ENCODE peak calls at places on chromosomes 16 and 17, in five cellular contexts. One of them, this sample, is unnamed.

GRCh38 chr16:20774703-20775362 is 11.0 kb downstream of the ACSM3 start:
- DNase-seq in vagina: no peak
- DNase-seq in IMR-90: peak; percentile 53
- DNase-seq in adrenal gland: peak; percentile 82
- DNase-seq in gastrocnemius medialis: no peak
- DNase-seq in this sample: peak; percentile 70

GRCh38 chr17:3958200-3958599 is 6.0 kb downstream of the ATP2A3 start:
- DNase-seq in adrenal gland: no peak
- DNase-seq in gastrocnemius medialis: no peak
- DNase-seq in vagina: no peak
- DNase-seq in IMR-90: no peak
- DNase-seq in this sample: no peak

GRCh38 chr17:43720311-43721060 is 38.1 kb downstream of the SOST start:
- DNase-seq in adrenal gland: peak; percentile 79
- DNase-seq in gastrocnemius medialis: peak; percentile 48
- DNase-seq in vagina: no peak
- DNase-seq in IMR-90: peak; percentile 43
- DNase-seq in this sample: peak; percentile 84

GRCh38 chr16:75193265-75193650 is 13.7 kb downstream of the CTRB2 start:
- DNase-seq in gastrocnemius medialis: no peak
- DNase-seq in adrenal gland: no peak
- DNase-seq in IMR-90: no peak
- DNase-seq in vagina: peak; percentile 19
- DNase-seq in this sample: no peak

GRCh38 chr17:1467258-1467657 is 11.2 kb upstream of the CRK start:
- DNase-seq in adrenal gland: no peak
- DNase-seq in IMR-90: no peak
- DNase-seq in vagina: no peak
- DNase-seq in gastrocnemius medialis: no peak
- DNase-seq in this sample: no peak

GRCh38 chr17:72666519-72666874 is 426.0 kb downstream of the SLC39A11 start:
- DNase-seq in IMR-90: peak; percentile 28
- DNase-seq in vagina: no peak
- DNase-seq in gastrocnemius medialis: no peak
- DNase-seq in adrenal gland: no peak
- DNase-seq in this sample: no peak

GRCh38 chr16:57977418-57978069 is 6.6 kb upstream of the CNGB1 start:
- DNase-seq in vagina: no peak
- DNase-seq in gastrocnemius medialis: no peak
- DNase-seq in IMR-90: no peak
- DNase-seq in adrenal gland: no peak
- DNase-seq in this sample: no peak

GRCh38 chr16:76232704-76233103 is 44.5 kb upstream of the CNTNAP4 start:
- DNase-seq in adrenal gland: no peak
- DNase-seq in gastrocnemius medialis: no peak
- DNase-seq in IMR-90: no peak
- DNase-seq in vagina: no peak
- DNase-seq in this sample: no peak

GRCh38 chr17:41335747-41336146 is 14.9 kb downstream of the KRT33A start:
- DNase-seq in vagina: no peak
- DNase-seq in adrenal gland: no peak
- DNase-seq in IMR-90: no peak
- DNase-seq in gastrocnemius medialis: no peak
- DNase-seq in this sample: no peak

GRCh38 chr16:29154100-29154499 is 169.2 kb downstream of the LAT start:
- DNase-seq in gastrocnemius medialis: no peak
- DNase-seq in IMR-90: no peak
- DNase-seq in vagina: no peak
- DNase-seq in adrenal gland: no peak
- DNase-seq in this sample: no peak

GRCh38 chr17:44008205-44008909 is 3.9 kb downstream of the NAGS start:
- DNase-seq in gastrocnemius medialis: no peak
- DNase-seq in adrenal gland: no peak
- DNase-seq in IMR-90: no peak
- DNase-seq in vagina: no peak
- DNase-seq in this sample: no peak

GRCh38 chr16:56558024-56558747 is 6.7 kb upstream of the MT4 start:
- DNase-seq in gastrocnemius medialis: no peak
- DNase-seq in IMR-90: peak; percentile 75
- DNase-seq in vagina: no peak
- DNase-seq in adrenal gland: peak; percentile 85
- DNase-seq in this sample: no peak

DNA sequence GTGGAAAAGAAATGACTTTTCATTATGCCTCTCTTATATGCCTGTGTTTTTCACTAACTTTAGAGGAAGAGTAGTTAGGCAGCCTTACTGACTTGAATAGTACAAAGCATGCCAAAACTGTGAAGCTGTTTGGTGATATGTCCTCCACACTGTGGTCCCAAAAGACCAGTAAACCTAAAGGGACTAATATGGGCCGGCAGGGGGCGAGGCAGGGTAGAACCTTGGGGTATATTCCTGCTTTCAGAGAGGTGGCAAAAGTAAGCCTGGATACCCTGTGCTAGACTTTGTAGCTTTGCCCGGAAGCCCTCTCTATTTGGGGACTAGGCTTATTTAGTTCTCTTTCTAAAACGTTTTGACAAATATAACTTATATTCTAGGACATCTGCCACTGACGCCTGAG is 36.5 kb upstream of the VWA3A start:
- DNase-seq in adrenal gland: no peak
- DNase-seq in gastrocnemius medialis: no peak
- DNase-seq in IMR-90: no peak
- DNase-seq in vagina: no peak
- DNase-seq in this sample: no peak
- TF ChIP-seq CTCF in adrenal gland: no peak
- TF ChIP-seq CTCF in gastrocnemius medialis: no peak
- TF ChIP-seq CTCF in IMR-90: no peak
- TF ChIP-seq CTCF in vagina: no peak
- TF ChIP-seq CTCF in this sample: no peak

GRCh38 chr16:7074715-7075114 is 257.9 kb upstream of the RBFOX1 start:
- DNase-seq in gastrocnemius medialis: no peak
- DNase-seq in vagina: no peak
- DNase-seq in IMR-90: no peak
- DNase-seq in adrenal gland: no peak
- DNase-seq in this sample: no peak
- TF ChIP-seq POLR2A in gastrocnemius medialis: no peak
- TF ChIP-seq POLR2A in vagina: no peak
- TF ChIP-seq POLR2A in IMR-90: no peak
- TF ChIP-seq POLR2A in adrenal gland: no peak
- TF ChIP-seq POLR2A in this sample: no peak

GRCh38 chr16:88763502-88764053 is 21.4 kb downstream of the PIEZO1 start:
- DNase-seq in adrenal gland: no peak
- DNase-seq in gastrocnemius medialis: no peak
- DNase-seq in IMR-90: no peak
- DNase-seq in vagina: no peak
- DNase-seq in this sample: peak; percentile 84
- TF ChIP-seq CTCF in adrenal gland: no peak
- TF ChIP-seq CTCF in gastrocnemius medialis: no peak
- TF ChIP-seq CTCF in IMR-90: no peak
- TF ChIP-seq CTCF in vagina: no peak
- TF ChIP-seq CTCF in this sample: peak; percentile 18

DNA sequence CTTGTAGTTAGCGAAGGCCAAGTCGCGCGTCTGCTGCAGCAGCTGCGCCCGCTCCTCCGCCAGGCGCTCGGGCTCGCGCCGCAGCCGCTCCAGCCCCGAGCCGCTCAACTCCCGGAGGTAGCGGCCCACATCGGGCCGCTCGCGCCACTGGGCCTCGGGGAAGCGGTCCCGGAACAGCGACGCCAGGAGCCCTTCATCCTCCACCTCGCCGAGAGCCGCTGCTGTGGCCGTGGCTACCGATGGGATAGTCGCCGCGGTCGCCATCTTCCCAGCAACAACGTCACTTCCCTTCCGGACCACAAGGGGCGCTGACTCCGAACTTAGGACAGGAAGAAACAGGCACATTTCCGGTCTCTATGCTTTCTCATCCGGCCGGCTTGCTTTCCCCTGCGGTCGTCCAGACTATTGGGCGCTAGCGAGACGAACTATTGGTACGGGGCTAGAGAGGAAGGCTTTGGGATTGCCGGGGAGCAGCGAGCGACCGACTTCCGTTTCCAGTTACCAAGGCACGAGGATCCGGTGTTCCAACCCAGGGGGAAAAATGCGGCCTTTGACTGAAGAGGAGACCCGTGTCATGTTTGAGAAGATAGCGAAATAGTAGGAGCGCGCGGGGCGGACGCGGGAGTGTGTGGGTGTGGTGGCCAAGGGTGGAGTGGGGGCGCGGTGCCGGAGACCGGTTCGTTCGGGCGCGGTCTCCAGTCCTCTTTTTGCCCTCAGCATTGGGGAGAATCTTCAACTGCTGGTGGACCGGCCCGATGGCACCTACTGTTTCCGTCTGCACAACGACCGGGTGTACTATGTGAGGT is at the start of the genes COG8 and NIP7:
- DNase-seq in gastrocnemius medialis: peak; percentile 96
- DNase-seq in IMR-90: peak; percentile 98
- DNase-seq in adrenal gland: peak; percentile 98
- DNase-seq in vagina: no peak
- DNase-seq in this sample: peak; percentile 94
- TF ChIP-seq POLR2A in gastrocnemius medialis: peak; percentile 52
- TF ChIP-seq POLR2A in IMR-90: peak; percentile 80
- TF ChIP-seq POLR2A in adrenal gland: peak; percentile 88
- TF ChIP-seq POLR2A in vagina: no peak
- TF ChIP-seq POLR2A in this sample: peak; percentile 63

GRCh38 chr16:68300736-68301459 is 9.8 kb downstream of the SLC7A6OS start:
- DNase-seq in gastrocnemius medialis: no peak
- DNase-seq in vagina: no peak
- DNase-seq in adrenal gland: no peak
- DNase-seq in IMR-90: no peak
- DNase-seq in this sample: no peak
- TF ChIP-seq CTCF in gastrocnemius medialis: no peak
- TF ChIP-seq CTCF in vagina: no peak
- TF ChIP-seq CTCF in adrenal gland: no peak
- TF ChIP-seq CTCF in IMR-90: no peak
- TF ChIP-seq CTCF in this sample: no peak

GRCh38 chr17:50397111-50397918 is at the start of gene LRRC59:
- DNase-seq in gastrocnemius medialis: peak; percentile 79
- DNase-seq in IMR-90: peak; percentile 82
- DNase-seq in adrenal gland: peak; percentile 87
- DNase-seq in vagina: no peak
- DNase-seq in this sample: peak; percentile 90

GRCh38 chr17:50397919-50398285 is 579 bp upstream of the LRRC59 start:
- DNase-seq in vagina: no peak
- DNase-seq in adrenal gland: no peak
- DNase-seq in gastrocnemius medialis: no peak
- DNase-seq in IMR-90: no peak
- DNase-seq in this sample: no peak

GRCh38 chr17:50393700-50394099 is 3.6 kb downstream of the LRRC59 start:
- DNase-seq in vagina: no peak
- DNase-seq in gastrocnemius medialis: no peak
- DNase-seq in IMR-90: no peak
- DNase-seq in adrenal gland: no peak
- DNase-seq in this sample: no peak

GRCh38 chr17:50394711-50395110 is 2.6 kb downstream of the LRRC59 start:
- DNase-seq in vagina: no peak
- DNase-seq in adrenal gland: no peak
- DNase-seq in IMR-90: no peak
- DNase-seq in gastrocnemius medialis: no peak
- DNase-seq in this sample: no peak

DNA sequence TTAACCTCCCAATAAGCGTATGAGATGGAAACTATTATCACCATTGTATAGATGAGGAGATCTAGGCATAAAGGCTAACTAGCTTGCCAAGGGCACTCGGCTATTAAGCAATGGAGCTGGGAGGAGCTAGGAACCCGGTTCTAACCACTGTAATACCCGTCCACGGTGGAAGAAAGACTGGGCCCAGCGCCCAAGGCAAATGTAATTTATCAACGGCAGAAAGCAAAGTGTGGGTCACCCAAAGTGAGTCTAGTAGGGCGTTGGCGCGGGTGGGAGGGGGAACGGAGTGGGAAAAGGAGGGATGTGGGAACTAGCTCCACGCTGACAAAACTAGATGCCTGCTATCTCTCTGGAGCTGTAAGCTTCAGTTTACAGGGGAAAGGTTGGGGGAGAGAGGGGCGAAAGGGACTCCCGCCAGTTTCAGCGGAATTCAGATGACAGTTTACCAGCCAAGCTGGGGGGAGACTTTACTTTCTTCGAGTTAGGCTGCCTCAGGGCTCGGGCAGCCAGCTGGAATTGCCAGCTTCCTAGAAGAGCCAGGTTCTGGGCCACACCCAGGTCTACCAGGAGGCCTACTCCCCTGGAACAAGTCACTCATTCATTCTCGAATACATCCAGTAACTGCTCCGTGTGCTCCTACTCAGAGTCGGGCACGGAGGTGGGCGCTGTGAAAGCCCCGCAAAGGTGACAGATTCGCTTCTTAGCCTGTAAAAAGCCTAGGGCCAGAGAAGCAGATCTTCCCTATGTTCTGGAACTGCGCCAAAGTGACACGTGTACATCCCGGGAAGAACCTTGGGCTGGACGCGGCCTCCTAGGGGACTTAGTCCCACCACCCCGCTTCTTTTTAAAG is 837 bp downstream of the LRRC59 start:
- DNase-seq in gastrocnemius medialis: no peak
- DNase-seq in vagina: no peak
- DNase-seq in IMR-90: peak; percentile 56
- DNase-seq in adrenal gland: peak; percentile 95
- DNase-seq in this sample: peak; percentile 54
- TF ChIP-seq POLR2A in gastrocnemius medialis: no peak
- TF ChIP-seq POLR2A in vagina: no peak
- TF ChIP-seq POLR2A in IMR-90: no peak
- TF ChIP-seq POLR2A in adrenal gland: peak; percentile 66
- TF ChIP-seq POLR2A in this sample: peak; percentile 25

GRCh38 chr16:88755745-88756443 is 29.1 kb downstream of the PIEZO1 start:
- DNase-seq in IMR-90: no peak
- DNase-seq in vagina: no peak
- DNase-seq in adrenal gland: no peak
- DNase-seq in gastrocnemius medialis: no peak
- DNase-seq in this sample: no peak

GRCh38 chr16:88754109-88754911 is 30.7 kb downstream of the PIEZO1 start:
- DNase-seq in adrenal gland: no peak
- DNase-seq in IMR-90: no peak
- DNase-seq in gastrocnemius medialis: no peak
- DNase-seq in vagina: no peak
- DNase-seq in this sample: no peak

GRCh38 chr16:88753191-88753590 is 31.8 kb downstream of the PIEZO1 start:
- DNase-seq in IMR-90: no peak
- DNase-seq in vagina: no peak
- DNase-seq in adrenal gland: no peak
- DNase-seq in gastrocnemius medialis: no peak
- DNase-seq in this sample: no peak

GRCh38 chr16:88753600-88753999 is 31.4 kb downstream of the PIEZO1 start:
- DNase-seq in gastrocnemius medialis: no peak
- DNase-seq in IMR-90: no peak
- DNase-seq in vagina: no peak
- DNase-seq in adrenal gland: no peak
- DNase-seq in this sample: no peak

GRCh38 chr16:88754912-88755744 is 29.9 kb downstream of the PIEZO1 start:
- DNase-seq in vagina: no peak
- DNase-seq in adrenal gland: no peak
- DNase-seq in IMR-90: peak; percentile 63
- DNase-seq in gastrocnemius medialis: no peak
- DNase-seq in this sample: no peak
- TF ChIP-seq CTCF in vagina: no peak
- TF ChIP-seq CTCF in adrenal gland: no peak
- TF ChIP-seq CTCF in IMR-90: peak; percentile 43
- TF ChIP-seq CTCF in gastrocnemius medialis: no peak
- TF ChIP-seq CTCF in this sample: no peak

GRCh38 chr16:1420540-1421205 is at the start of gene UQCC4:
- DNase-seq in gastrocnemius medialis: peak; percentile 98
- DNase-seq in adrenal gland: peak; percentile 98
- DNase-seq in vagina: peak; percentile 99
- DNase-seq in IMR-90: peak; percentile 99
- DNase-seq in this sample: peak; percentile 98
- TF ChIP-seq POLR2A in gastrocnemius medialis: peak; percentile 78
- TF ChIP-seq POLR2A in adrenal gland: peak; percentile 81
- TF ChIP-seq POLR2A in vagina: peak; percentile 38
- TF ChIP-seq POLR2A in IMR-90: peak; percentile 80
- TF ChIP-seq POLR2A in this sample: peak; percentile 58